ENCODE peak calls at places on chromosomes 2 and 18, in seven cellular contexts. T is GM12891, W is H1, V is prostate gland, J is sigmoid colon, X is transverse colon, S is breast epithelium. O is an unnamed sample.

GRCh38 chr2:177284531-177284930 is 20.0 kb upstream of the NFE2L2 start:
- DNase-seq in S (no peak), X (no peak), T (no peak), J (no peak), W (no peak), V (no peak), O (no peak)

GRCh38 chr2:217186565-217187218 is 326.8 kb upstream of the TNP1 start:
- DNase-seq in X (no peak), V (no peak), W (no peak), S (no peak), T (no peak), J (peak; percentile 89), O (no peak)

GRCh38 chr18:47260138-47260923 is 8.9 kb upstream of the SKOR2 start:
- DNase-seq in W (peak; percentile 95), X (peak; percentile 21), S (no peak), V (peak; percentile 16), T (no peak), J (no peak), O (no peak)

GRCh38 chr2:162175720-162176119 is 23.7 kb upstream of the GCG start:
- DNase-seq in J (no peak), T (no peak), S (no peak), X (no peak), W (no peak), V (no peak), O (no peak)

GRCh38 chr2:152618188-152618564 is 99.1 kb downstream of the PRPF40A start:
- DNase-seq in T (no peak), W (no peak), S (no peak), V (no peak), X (no peak), J (no peak), O (no peak)

GRCh38 chr2:112156152-112156986 is 18.2 kb downstream of the FBLN7 start:
- DNase-seq in J (no peak), T (no peak), X (no peak), W (no peak), S (no peak), V (no peak), O (no peak)

GRCh38 chr18:59470627-59471121 is 111.6 kb upstream of the LMAN1 start:
- DNase-seq in V (peak; percentile 12), T (no peak), W (no peak), S (no peak), X (no peak), J (peak; percentile 78), O (no peak)

GRCh38 chr2:112959109-112959591 is 18.7 kb upstream of the IL36G start:
- DNase-seq in W (peak; percentile 61), V (no peak), J (no peak), S (no peak), T (no peak), X (no peak), O (no peak)

GRCh38 chr2:66691199-66691975 is 256.5 kb downstream of the MEIS1 start:
- DNase-seq in S (no peak), W (no peak), X (no peak), T (no peak), J (no peak), V (no peak), O (no peak)

GRCh38 chr2:160388464-160389263 is 104.9 kb downstream of the RBMS1 start:
- DNase-seq in J (peak; percentile 77), X (peak; percentile 32), W (no peak), S (no peak), T (no peak), V (no peak), O (no peak)

GRCh38 chr2:85259101-85259590 is 68.6 kb downstream of the TGOLN2 start:
- DNase-seq in S (no peak), X (no peak), W (no peak), T (no peak), J (no peak), V (no peak), O (no peak)

GRCh38 chr2:200432296-200432695 is 77.6 kb downstream of the KCTD18 start:
- DNase-seq in W (no peak), T (no peak), V (no peak), S (no peak), J (no peak), X (no peak), O (no peak)

GRCh38 chr2:241853651-241854341 is 4.9 kb downstream of the PDCD1 start:
- DNase-seq in W (no peak), S (peak; percentile 48), V (no peak), T (peak; percentile 35), J (peak; percentile 58), X (no peak), O (no peak)

GRCh38 chr2:193837368-193837767 is 1642.6 kb upstream of the TMEFF2 start:
- DNase-seq in V (no peak), W (no peak), J (no peak), T (no peak), X (no peak), S (no peak), O (no peak)

GRCh38 chr18:63603772-63604171 is 16.6 kb downstream of the SERPINB13 start:
- DNase-seq in X (no peak), V (no peak), W (no peak), S (no peak), T (peak; percentile 18), J (no peak), O (peak; percentile 23)

GRCh38 chr2:88059979-88060906 is 4.7 kb upstream of the KRCC1 start:
- DNase-seq in V (no peak), J (no peak), T (peak; percentile 28), S (no peak), W (no peak), X (no peak), O (peak; percentile 23)

GRCh38 chr2:28904295-28904694 is 9.8 kb downstream of the WDR43 start:
- DNase-seq in X (no peak), S (no peak), T (no peak), J (no peak), V (no peak), W (no peak), O (no peak)

GRCh38 chr2:66982766-66983165 is 414.4 kb upstream of the ETAA1 start:
- DNase-seq in T (no peak), W (no peak), S (no peak), V (no peak), X (no peak), J (no peak), O (no peak)

GRCh38 chr2:235859651-235860050 is 308.5 kb downstream of the GBX2 start:
- DNase-seq in X (no peak), S (no peak), W (no peak), V (no peak), J (peak; percentile 37), T (no peak), O (no peak)

GRCh38 chr2:240604291-240604938 is 17.9 kb downstream of the CAPN10 start:
- DNase-seq in X (peak; percentile 82), W (no peak), S (no peak), V (no peak), T (peak; percentile 65), J (peak; percentile 88), O (no peak)

GRCh38 chr2:173881466-173881865 is 83.7 kb downstream of the SP3 start:
- DNase-seq in W (no peak), X (peak; percentile 15), T (no peak), V (no peak), S (no peak), J (no peak), O (no peak)

GRCh38 chr2:1282552-1282951 is 130.7 kb upstream of the TPO start:
- DNase-seq in W (no peak), V (no peak), X (no peak), S (no peak), T (no peak), J (no peak), O (no peak)

GRCh38 chr2:214699236-214699635 is 110.2 kb downstream of the BARD1 start:
- DNase-seq in W (no peak), S (no peak), V (no peak), X (no peak), T (no peak), J (no peak), O (no peak)

GRCh38 chr2:205852457-205852856 is 170.2 kb downstream of the NRP2 start:
- DNase-seq in W (no peak), X (no peak), S (no peak), J (no peak), V (peak; percentile 38), T (no peak), O (no peak)

GRCh38 chr18:7681261-7681660 is 114.1 kb downstream of the PTPRM start:
- DNase-seq in J (no peak), S (no peak), W (no peak), T (no peak), V (no peak), X (no peak), O (no peak)

GRCh38 chr2:129233166-129233565 is 746.3 kb upstream of the RAB6C start:
- DNase-seq in X (no peak), T (no peak), V (no peak), J (no peak), W (no peak), S (no peak), O (no peak)

GRCh38 chr2:112182581-112183034 is 44.4 kb downstream of the FBLN7 start:
- DNase-seq in V (no peak), S (no peak), W (no peak), X (no peak), T (no peak), J (no peak), O (no peak)

GRCh38 chr2:110931648-110932047 is 189.1 kb upstream of the BCL2L11 start:
- DNase-seq in J (no peak), T (no peak), W (no peak), V (no peak), S (no peak), X (no peak), O (no peak)
- TF ChIP-seq POLR2AphosphoS5 in J (no peak), T (no peak), W (no peak), V (no peak), S (no peak), X (no peak), O (no peak)

DNA sequence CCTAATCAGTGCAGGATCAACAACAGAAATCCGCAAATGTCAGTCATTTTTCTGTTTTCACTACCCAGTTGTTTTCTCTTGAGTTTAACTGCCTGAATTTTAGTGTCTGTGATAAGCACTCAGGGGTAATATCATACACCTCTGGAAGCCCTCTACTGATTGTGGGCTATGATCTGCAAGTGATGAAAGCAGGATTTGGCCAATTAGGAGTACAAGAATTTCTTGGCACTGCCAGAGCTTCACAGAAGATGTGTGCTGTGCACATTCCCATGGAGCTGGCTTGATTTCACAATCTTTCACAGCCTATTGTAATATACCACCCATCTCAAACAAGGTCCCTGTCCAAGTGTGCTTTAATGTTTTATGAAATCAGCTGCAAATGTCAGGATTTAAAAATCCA is 27.3 kb upstream of the TDRD15 start:
- DNase-seq in W (no peak), J (no peak), T (no peak), V (no peak), S (no peak), X (no peak), O (no peak)
- TF ChIP-seq POLR2A in W (no peak), J (no peak), T (no peak), V (no peak), S (no peak), X (no peak), O (no peak)

DNA sequence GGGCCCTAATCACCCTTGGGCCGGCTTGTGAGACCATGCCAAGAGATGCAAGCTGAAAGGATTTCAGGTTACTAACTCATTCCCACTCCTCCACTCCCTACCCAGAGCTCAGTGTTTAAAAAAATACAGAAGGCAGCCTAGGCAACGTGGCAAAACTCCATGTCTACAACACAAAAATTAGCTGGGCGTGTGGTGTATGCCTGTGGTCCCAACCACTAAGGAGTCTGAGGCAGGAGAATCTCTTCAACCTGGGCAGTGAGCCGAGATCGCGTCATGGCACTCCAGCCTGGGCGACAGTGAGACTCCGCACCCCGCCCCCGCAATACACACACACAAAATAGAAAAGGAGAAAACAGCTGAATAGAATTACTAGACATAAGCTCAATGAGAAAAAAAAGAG is 10.3 kb downstream of the IWS1 start:
- DNase-seq in T (no peak), W (no peak), J (peak; percentile 92), S (no peak), V (no peak), X (peak; percentile 59), O (no peak)
- TF ChIP-seq POLR2AphosphoS5 in T (no peak), W (no peak), J (no peak), S (no peak), V (no peak), X (no peak), O (no peak)

GRCh38 chr2:41136966-41137494 is 685.1 kb upstream of the SLC8A1 start:
- DNase-seq in J (no peak), V (no peak), X (no peak), W (no peak), T (no peak), S (no peak), O (no peak)
- TF ChIP-seq POLR2A in J (no peak), V (no peak), X (no peak), W (no peak), T (no peak), S (no peak), O (no peak)

O was measured in GM12892.